ENCODE peak calls at places on chromosomes 4 and X, in ten cellular contexts. J, X, U, E, N, F, P, G, O and A are unnamed samples.
A peak's percentile ranks its signal among the peaks of the same experiment; 100 is the strongest.

GRCh38 chrX:154485150-154486051 is 1.0 kb downstream of the UBL4A start:
- DNase-seq in G (no peak), X (no peak), F (no peak), U (peak; percentile 33), O (no peak), E (no peak), N (no peak), J (no peak), P (no peak), A (no peak)

GRCh38 chrX:15143825-15144121 is 126.1 kb downstream of the ASB9 start:
- DNase-seq in X (no peak), P (no peak), G (no peak), U (no peak), F (no peak), E (no peak), N (no peak), J (no peak), O (no peak), A (no peak)

GRCh38 chr4:83125738-83126141 is 11.2 kb upstream of the PLAC8 start:
- DNase-seq in E (no peak), G (no peak), F (no peak), J (no peak), N (no peak), X (no peak), O (no peak), U (no peak), P (no peak), A (peak; percentile 71)

GRCh38 chrX:77740376-77740905 is 45.6 kb downstream of the ATRX start:
- DNase-seq in U (no peak), G (no peak), X (no peak), N (no peak), O (no peak), J (no peak), E (no peak), P (no peak), F (no peak), A (no peak)

GRCh38 chrX:71367396-71367795 is 1.2 kb downstream of the TAF1 start:
- DNase-seq in O (no peak), F (no peak), N (no peak), X (no peak), E (no peak), G (no peak), J (peak; percentile 6), U (no peak), P (no peak), A (peak; percentile 11)

GRCh38 chr4:182914357-182914756 is 2.8 kb downstream of the DCTD start:
- DNase-seq in E (no peak), N (no peak), G (no peak), J (no peak), X (no peak), F (no peak), P (no peak), U (no peak), O (no peak), A (peak; percentile 10)

GRCh38 chr4:88919056-88919455 is 137.9 kb downstream of the FAM13A start:
- DNase-seq in P (no peak), X (no peak), F (no peak), E (no peak), G (no peak), O (no peak), N (no peak), J (no peak), U (no peak), A (no peak)

GRCh38 chr4:13088726-13089658 is 395.1 kb downstream of the RAB28 start:
- DNase-seq in N (no peak), J (no peak), X (no peak), E (no peak), G (no peak), P (no peak), U (no peak), O (no peak), F (no peak), A (no peak)

GRCh38 chrX:38220936-38221386 is 290 bp upstream of the SRPX start:
- DNase-seq in E (no peak), O (no peak), G (no peak), X (no peak), P (peak; percentile 35), J (no peak), F (no peak), N (no peak), U (no peak), A (no peak)

GRCh38 chr4:7204656-7205387 is 12.5 kb downstream of the SORCS2 start:
- DNase-seq in P (no peak), E (no peak), F (no peak), U (no peak), N (no peak), G (no peak), J (no peak), X (no peak), O (no peak), A (no peak)

GRCh38 chr4:2596153-2596552 is 59.7 kb downstream of the FAM193A start:
- DNase-seq in P (no peak), F (no peak), E (no peak), X (no peak), G (no peak), N (no peak), U (no peak), O (no peak), J (no peak), A (no peak)

GRCh38 chr4:119106036-119107000 is 29.3 kb upstream of the MYOZ2 start:
- DNase-seq in N (no peak), P (peak; percentile 42), U (no peak), E (no peak), O (no peak), F (no peak), X (no peak), J (no peak), G (no peak), A (no peak)

GRCh38 chrX:103356023-103356798 is at the start of gene TCEAL9:
- DNase-seq in E (peak; percentile 36), F (peak; percentile 51), O (no peak), X (peak; percentile 71), P (peak; percentile 79), U (peak; percentile 36), J (peak; percentile 74), G (peak; percentile 29), N (no peak), A (no peak)

GRCh38 chrX:31038585-31039326 is 33.1 kb downstream of the FTHL17 start:
- DNase-seq in N (no peak), O (no peak), F (peak; percentile 16), X (peak; percentile 40), U (peak; percentile 27), P (peak; percentile 24), J (peak; percentile 6), G (no peak), E (peak; percentile 22), A (peak; percentile 34)

GRCh38 chr4:152063301-152064235 is 302.8 kb upstream of the GATB start:
- DNase-seq in P (no peak), X (peak; percentile 75), N (no peak), G (no peak), E (no peak), F (no peak), U (no peak), O (no peak), J (no peak), A (no peak)
- TF ChIP-seq CTCF in P (no peak), X (no peak), N (no peak), G (no peak), E (no peak), F (no peak), U (no peak), O (no peak), J (no peak), A (no peak)

GRCh38 chr4:146545102-146545501 is 23.4 kb upstream of the SLC10A7 start:
- DNase-seq in O (no peak), G (no peak), J (peak; percentile 33), U (peak; percentile 38), P (peak; percentile 9), E (peak; percentile 28), X (peak; percentile 9), F (peak; percentile 27), N (no peak), A (peak; percentile 43)
- TF ChIP-seq MAX in O (peak; percentile 42), G (no peak), J (no peak), U (no peak), P (no peak), E (no peak), X (no peak), F (no peak), N (no peak), A (peak; percentile 43)

DNA sequence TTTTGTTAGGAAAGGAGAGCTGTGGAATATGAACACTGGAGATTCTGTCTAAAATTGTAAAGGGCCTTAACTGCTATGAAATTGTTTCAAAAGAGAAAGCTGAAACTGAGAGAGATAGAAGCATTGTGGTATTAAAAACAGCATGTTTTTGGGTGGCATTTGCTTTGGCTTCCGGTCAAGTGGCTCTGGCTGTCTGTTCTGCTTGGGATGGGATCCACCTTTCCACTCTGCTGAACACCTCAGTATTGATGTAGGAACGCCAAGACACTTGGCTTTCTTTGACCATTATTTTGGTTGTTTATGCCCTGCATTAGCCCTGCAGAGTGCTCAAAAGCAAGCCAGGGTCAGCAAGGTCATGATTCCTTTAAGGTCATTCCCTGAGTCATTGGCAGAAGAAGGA is 199.7 kb downstream of the SLC4A4 start:
- DNase-seq in G (no peak), F (no peak), X (no peak), E (no peak), N (no peak), P (no peak), J (no peak), O (no peak), U (no peak), A (no peak)
- TF ChIP-seq CTCF in G (no peak), F (no peak), X (no peak), E (no peak), N (no peak), P (no peak), J (no peak), O (no peak), U (no peak), A (no peak)

GRCh38 chrX:74506310-74507115 is 85.2 kb downstream of the SLC16A2 start:
- DNase-seq in U (no peak), P (no peak), G (no peak), E (no peak), J (no peak), N (peak; percentile 42), O (no peak), X (no peak), F (no peak), A (no peak)

GRCh38 chrX:74510401-74510800 is 89.1 kb downstream of the SLC16A2 start:
- DNase-seq in U (no peak), X (no peak), G (no peak), E (no peak), N (peak; percentile 19), F (no peak), J (no peak), P (no peak), O (no peak), A (no peak)

GRCh38 chrX:74500555-74500954 is 79.3 kb downstream of the SLC16A2 start:
- DNase-seq in O (no peak), P (no peak), X (no peak), F (no peak), J (no peak), U (no peak), E (no peak), N (no peak), G (no peak), A (no peak)

GRCh38 chrX:74509989-74510388 is 88.7 kb downstream of the SLC16A2 start:
- DNase-seq in J (no peak), F (no peak), E (no peak), P (no peak), G (no peak), N (no peak), X (no peak), U (no peak), O (no peak), A (no peak)

DNA sequence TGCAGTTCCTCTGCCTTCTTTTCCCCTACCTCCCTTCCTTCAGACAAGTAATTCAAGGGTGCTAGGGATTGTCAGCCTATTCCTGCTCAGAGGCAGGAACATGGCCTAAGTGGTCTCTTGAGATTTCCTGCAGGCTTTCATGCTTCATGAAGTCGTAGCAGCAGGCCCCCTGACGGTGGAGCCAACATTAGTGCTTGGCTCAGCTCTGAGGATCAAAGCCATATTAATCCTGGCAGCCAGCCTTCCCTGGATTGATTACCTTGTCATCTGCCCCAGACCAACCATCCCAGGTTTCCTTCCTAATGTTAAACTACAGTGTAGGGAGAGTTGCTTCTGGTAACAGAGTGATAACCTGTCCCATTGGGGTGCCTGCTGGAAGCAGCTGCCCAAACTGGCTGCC is 84.1 kb downstream of the SLC16A2 start:
- DNase-seq in J (no peak), G (no peak), X (no peak), P (no peak), F (no peak), U (no peak), O (no peak), N (no peak), E (no peak), A (no peak)
- TF ChIP-seq MAX in J (no peak), G (no peak), X (no peak), P (no peak), F (no peak), U (no peak), O (no peak), N (no peak), E (no peak), A (no peak)